ENCODE peak calls at places on chromosomes 4 and X, in six cellular contexts. F, B, D, Z, V and M are unnamed samples.

GRCh38 chr4:87112063-87112462 is 108.4 kb downstream of the KLHL8 start:
- DNase-seq in F (peak), Z (no peak), V (no peak), B (no peak), D (peak), M (no peak)

GRCh38 chr4:44118971-44119680 is 329.5 kb downstream of the KCTD8 start:
- DNase-seq in V (no peak), F (no peak), D (no peak), Z (no peak), B (no peak), M (no peak)

GRCh38 chr4:25966171-25966570 is 52.2 kb downstream of the SMIM20 start:
- DNase-seq in Z (no peak), F (peak), V (no peak), D (no peak), B (no peak), M (no peak)

GRCh38 chrX:65537229-65537628 is 2.6 kb upstream of the LAS1L start:
- DNase-seq in D (no peak), Z (no peak), B (no peak), F (no peak), V (no peak), M (no peak)

GRCh38 chr4:182015893-182016292 is 227.3 kb upstream of the TENM3 start:
- DNase-seq in F (peak), B (no peak), D (no peak), Z (no peak), V (no peak), M (peak)

GRCh38 chrX:19347916-19348315 is 4.2 kb downstream of the PDHA1 start:
- DNase-seq in B (no peak), Z (no peak), F (peak), D (no peak), V (no peak), M (no peak)

GRCh38 chr4:182825786-182826185 is 91.4 kb downstream of the DCTD start:
- DNase-seq in B (no peak), V (no peak), F (no peak), D (no peak), Z (no peak), M (no peak)

GRCh38 chrX:3191821-3192220 is 150.6 kb downstream of the ARSF start:
- DNase-seq in Z (no peak), D (no peak), B (no peak), V (no peak), F (peak), M (no peak)

GRCh38 chr4:74096265-74096980 is 2.6 kb downstream of the CXCL2 start:
- DNase-seq in V (no peak), Z (no peak), D (peak), F (no peak), B (no peak), M (no peak)

GRCh38 chr4:23113104-23113503 is 420.4 kb downstream of the GBA3 start:
- DNase-seq in B (no peak), Z (no peak), D (no peak), F (no peak), V (no peak), M (no peak)

GRCh38 chr4:169810325-169811323 is 52.9 kb upstream of the HPF1 start:
- DNase-seq in F (peak), D (peak), Z (peak), B (peak), V (peak), M (peak)

GRCh38 chr4:26490111-26490979 is at the start of gene CCKAR:
- DNase-seq in V (no peak), F (no peak), B (no peak), D (no peak), Z (no peak), M (no peak)

GRCh38 chr4:19883841-19884240 is 367.9 kb upstream of the SLIT2 start:
- DNase-seq in V (no peak), D (no peak), F (peak), B (no peak), Z (no peak), M (no peak)

GRCh38 chrX:1322393-1322792 is 14.2 kb upstream of the IL3RA start:
- DNase-seq in D (no peak), F (no peak), Z (no peak), B (no peak), V (no peak), M (no peak)

GRCh38 chrX:39705299-39705698 is 392.5 kb downstream of the BCOR start:
- DNase-seq in Z (no peak), F (peak), V (no peak), D (peak), B (peak), M (peak)

GRCh38 chr4:177401658-177402273 is 40.5 kb downstream of the AGA start:
- DNase-seq in V (no peak), B (no peak), F (no peak), D (no peak), Z (no peak), M (no peak)

GRCh38 chrX:23548164-23548563 is 119.1 kb upstream of the PRDX4 start:
- DNase-seq in D (no peak), F (no peak), Z (no peak), V (no peak), B (peak), M (no peak)

GRCh38 chr4:99321241-99322191 is at the start of gene ADH1B:
- DNase-seq in D (no peak), B (no peak), V (no peak), Z (no peak), F (no peak), M (no peak)

GRCh38 chrX:13357925-13358324 is 38.1 kb upstream of the ATXN3L start:
- DNase-seq in F (peak), V (no peak), D (no peak), Z (no peak), B (no peak), M (no peak)

GRCh38 chr4:121950680-121951569 is 935 bp downstream of the TRPC3 start:
- DNase-seq in B (peak), V (no peak), Z (no peak), D (no peak), F (peak), M (peak)

GRCh38 chrX:105822138-105823091 is at the start of gene NRK:
- DNase-seq in Z (no peak), B (peak), F (no peak), D (no peak), V (no peak), M (no peak)

GRCh38 chrX:41720125-41720780 is 3.7 kb upstream of the GPR82 start:
- DNase-seq in F (peak), D (peak), B (no peak), V (no peak), Z (peak), M (no peak)

GRCh38 chr4:140149851-140150635 is 3.9 kb downstream of the MAML3 start:
- DNase-seq in F (peak), V (no peak), B (peak), D (peak), Z (no peak), M (peak)

GRCh38 chr4:21949073-21949457 is 493 bp upstream of the KCNIP4 start:
- DNase-seq in D (no peak), Z (no peak), B (no peak), V (no peak), F (no peak), M (no peak)

DNA sequence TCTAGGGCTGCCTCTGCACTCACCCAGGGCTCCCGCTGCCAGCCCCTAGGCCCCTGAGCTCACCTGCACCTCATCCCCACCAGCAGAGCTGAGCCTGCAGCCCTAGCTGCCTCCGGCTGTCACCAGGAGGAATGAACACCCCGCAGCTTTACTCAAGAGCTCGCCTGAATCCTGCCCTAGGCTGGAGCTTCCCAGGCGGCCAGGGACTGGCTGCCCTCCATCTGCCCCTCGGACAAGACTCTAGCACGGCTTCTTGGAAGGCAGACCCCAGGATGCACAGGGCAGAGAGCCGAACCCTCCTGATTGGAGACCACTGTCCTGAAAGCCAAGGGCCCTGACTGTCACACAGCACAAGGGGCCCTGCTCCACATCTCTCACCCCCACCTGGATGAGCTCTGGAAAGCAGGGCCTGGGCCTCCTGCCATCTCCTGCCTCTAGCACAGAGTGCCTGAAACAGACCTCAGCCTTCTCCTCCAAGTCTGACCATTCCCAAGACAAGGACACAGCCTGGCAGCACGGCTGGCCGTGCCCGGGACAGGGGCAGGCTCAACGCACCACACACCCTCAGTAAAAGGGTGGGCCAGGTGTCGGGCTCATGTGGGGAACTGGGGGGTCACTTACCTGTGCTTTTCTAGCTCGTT is 4.4 kb downstream of the MXD4 start:
- DNase-seq in D (no peak), F (no peak), V (no peak), B (no peak), Z (no peak), M (no peak)
- TF ChIP-seq BHLHE40 in D (no peak), F (no peak), V (no peak), B (no peak), Z (no peak), M (no peak)

GRCh38 chrX:69019073-69019890 is 146.0 kb downstream of the PJA1 start:
- DNase-seq in F (no peak), B (peak), V (no peak), Z (no peak), D (no peak), M (no peak)

GRCh38 chrX:69020316-69020715 is 144.9 kb downstream of the PJA1 start:
- DNase-seq in D (no peak), F (no peak), B (peak), Z (no peak), V (no peak), M (no peak)

GRCh38 chrX:69021095-69021494 is 144.2 kb downstream of the PJA1 start:
- DNase-seq in B (peak), D (no peak), Z (no peak), F (no peak), V (no peak), M (no peak)

GRCh38 chrX:69016220-69016941 is 148.9 kb downstream of the PJA1 start:
- DNase-seq in V (no peak), B (peak), Z (no peak), D (no peak), F (no peak), M (no peak)

GRCh38 chrX:69018416-69019072 is 146.7 kb downstream of the PJA1 start:
- DNase-seq in V (no peak), F (no peak), D (no peak), B (peak), Z (no peak), M (no peak)
- TF ChIP-seq BHLHE40 in V (no peak), F (no peak), D (no peak), B (no peak), Z (no peak), M (no peak)

GRCh38 chr4:123892997-123893745 is 496.6 kb downstream of the SPRY1 start:
- DNase-seq in Z (no peak), B (no peak), F (peak), V (peak), D (no peak), M (no peak)
- TF ChIP-seq BHLHE40 in Z (no peak), B (no peak), F (no peak), V (no peak), D (no peak), M (no peak)

DNA sequence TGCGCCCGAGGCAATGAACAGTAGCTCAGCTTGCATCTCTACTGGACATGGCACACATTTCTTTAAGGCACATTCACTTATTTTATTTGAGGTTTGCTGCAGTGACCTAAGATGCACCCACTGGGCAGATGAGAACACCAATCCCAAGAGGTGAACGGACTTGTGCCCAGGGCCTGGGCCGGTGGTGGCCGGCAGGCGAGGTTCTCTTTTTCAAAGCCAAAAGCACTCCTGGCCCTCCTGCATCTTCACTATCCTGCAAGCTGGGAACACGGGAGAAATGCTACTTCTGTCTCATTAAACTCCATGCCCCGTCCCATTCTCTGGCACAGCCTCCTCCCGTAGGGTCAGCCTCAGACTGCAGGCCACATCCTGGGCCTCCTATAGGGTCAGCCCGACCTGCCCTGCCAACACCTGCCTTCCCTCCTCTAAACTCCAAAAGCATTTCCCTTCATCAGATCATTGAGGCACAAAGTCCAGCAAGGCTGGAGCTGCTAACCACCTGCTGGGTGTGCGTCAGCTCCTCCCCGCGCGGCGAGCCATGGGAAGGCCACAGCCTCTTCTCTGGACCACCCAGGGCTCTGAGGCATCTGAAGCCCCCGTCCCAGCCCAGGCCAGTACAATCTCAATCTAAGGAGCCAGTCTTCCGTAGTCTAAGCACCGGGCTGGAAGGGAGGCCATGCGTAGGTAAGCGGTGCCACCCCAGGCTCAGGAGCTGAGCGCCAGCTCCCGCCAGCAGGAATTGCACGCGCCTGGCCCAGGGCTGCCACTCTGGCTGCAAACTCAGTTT is 166.1 kb downstream of the AFAP1 start:
- DNase-seq in Z (no peak), V (no peak), F (no peak), B (no peak), D (no peak), M (no peak)
- TF ChIP-seq BHLHE40 in Z (no peak), V (no peak), F (no peak), B (no peak), D (no peak), M (no peak)

DNA sequence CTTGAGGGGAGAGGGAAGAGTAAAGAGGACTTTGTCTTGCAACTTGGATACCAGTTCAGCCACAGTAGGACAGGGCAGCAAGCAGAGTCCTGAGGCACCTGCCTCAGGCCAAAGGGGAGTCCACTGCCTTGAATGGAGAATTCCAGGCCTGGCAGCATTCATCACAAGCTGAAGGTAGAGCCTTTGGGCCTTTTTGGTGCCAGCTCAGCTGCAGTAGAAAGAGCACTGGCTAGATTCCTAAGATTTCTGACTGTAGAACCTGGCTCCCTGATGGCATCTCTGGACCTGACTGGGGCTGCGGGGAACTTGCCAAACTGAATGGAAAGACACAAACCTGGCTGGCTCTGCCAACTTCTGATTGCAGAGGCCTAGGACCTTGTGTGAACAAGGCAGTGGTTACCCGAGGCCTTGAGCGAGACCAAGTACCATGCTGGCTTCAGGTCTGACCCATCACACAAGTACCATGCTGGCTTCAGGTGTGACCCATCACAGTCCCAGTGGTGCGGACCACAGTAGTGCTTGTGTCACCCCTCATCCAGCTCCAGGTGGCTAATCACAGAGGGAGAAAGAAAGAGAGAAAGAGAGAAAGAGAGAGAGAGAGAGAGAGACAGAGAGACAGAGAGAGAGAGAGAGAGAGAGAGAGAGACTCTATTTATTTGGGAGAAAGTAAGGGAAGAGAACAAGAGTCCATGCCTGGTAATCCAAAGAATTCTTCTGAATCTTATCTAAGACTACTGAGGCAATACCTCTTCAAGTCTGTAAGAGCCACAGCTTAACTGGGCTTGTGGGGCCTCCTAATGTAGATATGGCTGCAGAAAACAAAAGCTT is 137.6 kb upstream of the SPIN4 start:
- DNase-seq in D (no peak), B (no peak), V (no peak), Z (no peak), F (no peak), M (no peak)
- TF ChIP-seq BHLHE40 in D (no peak), B (no peak), V (no peak), Z (no peak), F (no peak), M (no peak)

GRCh38 chrX:150871341-150871811 is 27.1 kb downstream of the CD99L2 start:
- DNase-seq in D (peak), Z (no peak), V (no peak), F (no peak), B (no peak), M (no peak)

GRCh38 chrX:150872773-150873336 is 25.6 kb downstream of the CD99L2 start:
- DNase-seq in Z (no peak), B (no peak), V (no peak), F (no peak), D (no peak), M (no peak)

GRCh38 chrX:150870487-150871340 is 27.8 kb downstream of the CD99L2 start:
- DNase-seq in Z (no peak), B (no peak), V (no peak), D (no peak), F (peak), M (no peak)

GRCh38 chrX:150874448-150874847 is 24.0 kb downstream of the CD99L2 start:
- DNase-seq in V (no peak), Z (no peak), D (no peak), B (no peak), F (no peak), M (no peak)

GRCh38 chrX:150873616-150874015 is 24.9 kb downstream of the CD99L2 start:
- DNase-seq in D (no peak), V (no peak), Z (no peak), F (peak), B (no peak), M (no peak)
- TF ChIP-seq BHLHE40 in D (no peak), V (no peak), Z (no peak), F (no peak), B (no peak), M (no peak)

GRCh38 chr4:14169460-14169859 is 541.9 kb upstream of the BOD1L1 start:
- DNase-seq in F (peak), V (no peak), D (no peak), B (no peak), Z (no peak), M (no peak)
- TF ChIP-seq BHLHE40 in F (no peak), V (no peak), D (no peak), B (no peak), Z (no peak), M (no peak)

GRCh38 chr4:145921231-145921630 is 17.4 kb downstream of the ZNF827 start:
- DNase-seq in B (no peak), F (no peak), V (no peak), D (no peak), Z (no peak), M (no peak)

GRCh38 chr4:145920205-145920604 is 18.4 kb downstream of the ZNF827 start:
- DNase-seq in F (peak), B (no peak), Z (no peak), D (no peak), V (no peak), M (no peak)
- TF ChIP-seq BHLHE40 in F (peak), B (no peak), Z (no peak), D (no peak), V (no peak), M (no peak)

GRCh38 chr4:184744251-184744650 is 10.4 kb upstream of the CENPU start:
- DNase-seq in D (no peak), Z (no peak), F (no peak), V (no peak), B (no peak), M (no peak)
- TF ChIP-seq BHLHE40 in D (no peak), Z (no peak), F (no peak), V (no peak), B (no peak), M (no peak)

GRCh38 chrX:77447339-77448149 is at the start of gene FGF16:
- DNase-seq in V (no peak), Z (no peak), D (no peak), F (no peak), B (no peak), M (no peak)
- TF ChIP-seq BHLHE40 in V (no peak), Z (no peak), D (no peak), F (no peak), B (no peak), M (no peak)